ENCODE peak calls at places on chromosome 15, in four cellular contexts. One of them, this sample, is unnamed.

GRCh38 chr15:39102431-39102830 is 478.4 kb upstream of the THBS1 start:
- DNase-seq in A549: no peak
- DNase-seq in HepG2: no peak
- DNase-seq in endothelial cell of umbilical vein: peak
- DNase-seq in this sample: no peak

GRCh38 chr15:82972990-82973389 is 13.0 kb upstream of the RAMAC start:
- DNase-seq in A549: no peak
- DNase-seq in HepG2: no peak
- DNase-seq in endothelial cell of umbilical vein: no peak
- DNase-seq in this sample: no peak

GRCh38 chr15:95770191-95770590 is 560.3 kb upstream of the NR2F2 start:
- DNase-seq in A549: no peak
- DNase-seq in HepG2: no peak
- DNase-seq in endothelial cell of umbilical vein: peak
- DNase-seq in this sample: no peak

GRCh38 chr15:57873564-57874209 is 167.2 kb downstream of the POLR2M start:
- DNase-seq in A549: no peak
- DNase-seq in HepG2: no peak
- DNase-seq in endothelial cell of umbilical vein: peak
- DNase-seq in this sample: no peak

GRCh38 chr15:100780208-100780800 is 99.3 kb upstream of the ALDH1A3 start:
- DNase-seq in A549: no peak
- DNase-seq in HepG2: no peak
- DNase-seq in endothelial cell of umbilical vein: no peak
- DNase-seq in this sample: no peak

GRCh38 chr15:31212286-31212685 is 110.8 kb upstream of the TRPM1 start:
- DNase-seq in A549: no peak
- DNase-seq in HepG2: no peak
- DNase-seq in endothelial cell of umbilical vein: no peak
- DNase-seq in this sample: peak

GRCh38 chr15:101441706-101442105 is 47.8 kb downstream of the PCSK6 start:
- DNase-seq in A549: no peak
- DNase-seq in HepG2: no peak
- DNase-seq in endothelial cell of umbilical vein: no peak
- DNase-seq in this sample: no peak

GRCh38 chr15:22919171-22919570 is 61.0 kb downstream of the CYFIP1 start:
- DNase-seq in A549: no peak
- DNase-seq in HepG2: no peak
- DNase-seq in endothelial cell of umbilical vein: peak
- DNase-seq in this sample: no peak

GRCh38 chr15:85591622-85592021 is 203.1 kb downstream of the KLHL25 start:
- DNase-seq in A549: no peak
- DNase-seq in HepG2: no peak
- DNase-seq in endothelial cell of umbilical vein: no peak
- DNase-seq in this sample: no peak

GRCh38 chr15:20348900-20349773 is 192.5 kb downstream of the GOLGA6L6 start:
- DNase-seq in A549: peak
- DNase-seq in HepG2: no peak
- DNase-seq in endothelial cell of umbilical vein: no peak
- DNase-seq in this sample: no peak

GRCh38 chr15:50685976-50686467 is 575 bp downstream of the TRPM7 start:
- DNase-seq in A549: peak
- DNase-seq in HepG2: peak
- DNase-seq in endothelial cell of umbilical vein: no peak
- DNase-seq in this sample: peak

GRCh38 chr15:66408254-66408653 is 21.5 kb downstream of the MAP2K1 start:
- DNase-seq in A549: no peak
- DNase-seq in HepG2: no peak
- DNase-seq in endothelial cell of umbilical vein: no peak
- DNase-seq in this sample: no peak

GRCh38 chr15:71792521-71792920 is 17.8 kb upstream of the NR2E3 start:
- DNase-seq in A549: peak
- DNase-seq in HepG2: no peak
- DNase-seq in endothelial cell of umbilical vein: peak
- DNase-seq in this sample: no peak

GRCh38 chr15:83118291-83118827 is 10.9 kb downstream of the TM6SF1 start:
- DNase-seq in A549: no peak
- DNase-seq in HepG2: no peak
- DNase-seq in endothelial cell of umbilical vein: no peak
- DNase-seq in this sample: no peak

GRCh38 chr15:63389902-63390301 is 8.3 kb upstream of the CA12 start:
- DNase-seq in A549: no peak
- DNase-seq in HepG2: peak
- DNase-seq in endothelial cell of umbilical vein: no peak
- DNase-seq in this sample: no peak

GRCh38 chr15:80123034-80123433 is 29.8 kb upstream of the FAH start:
- DNase-seq in A549: no peak
- DNase-seq in HepG2: no peak
- DNase-seq in endothelial cell of umbilical vein: no peak
- DNase-seq in this sample: peak

GRCh38 chr15:77821959-77822256 is 189.2 kb upstream of the LINGO1 start:
- DNase-seq in A549: no peak
- DNase-seq in HepG2: no peak
- DNase-seq in endothelial cell of umbilical vein: no peak
- DNase-seq in this sample: no peak

GRCh38 chr15:27767918-27768640 is 331.0 kb downstream of the OCA2 start:
- DNase-seq in A549: no peak
- DNase-seq in HepG2: no peak
- DNase-seq in endothelial cell of umbilical vein: no peak
- DNase-seq in this sample: no peak

GRCh38 chr15:55518641-55519040 is 10.6 kb upstream of the DNAAF4 start:
- DNase-seq in A549: no peak
- DNase-seq in HepG2: no peak
- DNase-seq in endothelial cell of umbilical vein: no peak
- DNase-seq in this sample: no peak

GRCh38 chr15:70265466-70265978 is 167.8 kb upstream of the TLE3 start:
- DNase-seq in A549: no peak
- DNase-seq in HepG2: no peak
- DNase-seq in endothelial cell of umbilical vein: no peak
- DNase-seq in this sample: no peak
- TF ChIP-seq CTCF in A549: no peak
- TF ChIP-seq CTCF in HepG2: peak
- TF ChIP-seq CTCF in endothelial cell of umbilical vein: no peak
- TF ChIP-seq CTCF in this sample: no peak

DNA sequence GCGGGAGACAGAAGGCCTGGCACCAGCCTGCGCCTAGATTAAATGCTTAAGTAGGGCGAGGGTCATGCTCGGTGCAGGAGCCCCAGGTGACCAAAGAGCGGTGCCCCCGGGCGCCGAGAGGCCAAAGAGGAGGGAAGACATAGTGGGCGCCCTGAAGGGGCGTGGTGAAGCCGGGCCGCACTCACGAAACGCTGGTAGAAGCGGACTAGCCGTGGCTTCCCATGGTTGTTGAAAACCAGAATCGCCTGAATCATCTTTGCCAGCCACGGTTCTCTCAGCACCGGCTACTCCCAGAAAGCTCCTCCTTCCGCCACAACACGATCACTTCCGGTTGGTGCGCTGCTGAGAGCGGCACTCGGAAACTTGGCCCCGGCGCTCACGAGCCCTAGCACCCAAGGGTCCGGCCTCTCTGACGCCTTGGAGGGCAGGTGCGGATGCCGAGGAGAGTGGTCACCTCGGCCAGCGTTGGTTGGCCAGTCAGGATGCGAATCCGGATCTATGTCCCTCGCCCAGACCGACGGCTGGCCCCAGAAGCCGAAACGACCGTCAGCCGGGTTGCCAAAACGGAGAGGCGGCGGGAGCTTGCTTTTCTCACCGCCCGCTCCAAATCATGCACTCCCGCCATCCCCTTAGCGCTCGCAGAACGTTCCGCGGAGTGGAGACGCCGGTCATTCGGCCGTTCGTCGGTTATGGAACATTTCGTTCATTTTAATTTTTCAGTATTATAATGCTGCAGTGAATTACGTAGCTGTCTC is at the start of gene AP3S2:
- DNase-seq in A549: peak
- DNase-seq in HepG2: peak
- DNase-seq in endothelial cell of umbilical vein: peak
- DNase-seq in this sample: peak
- TF ChIP-seq POLR2A in A549: peak
- TF ChIP-seq POLR2A in HepG2: peak
- TF ChIP-seq POLR2A in endothelial cell of umbilical vein: peak
- TF ChIP-seq POLR2A in this sample: peak

GRCh38 chr15:41020829-41021228 is 67.6 kb downstream of the CHAC1 start:
- DNase-seq in A549: no peak
- DNase-seq in HepG2: peak
- DNase-seq in endothelial cell of umbilical vein: no peak
- DNase-seq in this sample: no peak

GRCh38 chr15:41017051-41017735 is 63.9 kb downstream of the CHAC1 start:
- DNase-seq in A549: no peak
- DNase-seq in HepG2: no peak
- DNase-seq in endothelial cell of umbilical vein: peak
- DNase-seq in this sample: peak

GRCh38 chr15:41019174-41019573 is 65.9 kb downstream of the CHAC1 start:
- DNase-seq in A549: no peak
- DNase-seq in HepG2: no peak
- DNase-seq in endothelial cell of umbilical vein: peak
- DNase-seq in this sample: no peak

GRCh38 chr15:41020311-41020710 is 67.0 kb downstream of the CHAC1 start:
- DNase-seq in A549: no peak
- DNase-seq in HepG2: no peak
- DNase-seq in endothelial cell of umbilical vein: peak
- DNase-seq in this sample: no peak

GRCh38 chr15:41018534-41018933 is 65.3 kb downstream of the CHAC1 start:
- DNase-seq in A549: peak
- DNase-seq in HepG2: no peak
- DNase-seq in endothelial cell of umbilical vein: peak
- DNase-seq in this sample: no peak
- TF ChIP-seq MYC in A549: no peak
- TF ChIP-seq MYC in HepG2: no peak
- TF ChIP-seq MYC in endothelial cell of umbilical vein: no peak
- TF ChIP-seq MYC in this sample: no peak

GRCh38 chr15:90531147-90531546 is 1.4 kb downstream of the CRTC3 start:
- DNase-seq in A549: no peak
- DNase-seq in HepG2: no peak
- DNase-seq in endothelial cell of umbilical vein: no peak
- DNase-seq in this sample: no peak

GRCh38 chr15:90535254-90535653 is 5.5 kb downstream of the CRTC3 start:
- DNase-seq in A549: no peak
- DNase-seq in HepG2: no peak
- DNase-seq in endothelial cell of umbilical vein: no peak
- DNase-seq in this sample: no peak

GRCh38 chr15:90529008-90529368 is 735 bp upstream of the CRTC3 start:
- DNase-seq in A549: no peak
- DNase-seq in HepG2: no peak
- DNase-seq in endothelial cell of umbilical vein: no peak
- DNase-seq in this sample: no peak

GRCh38 chr15:90530250-90531051 is 728 bp downstream of the CRTC3 start:
- DNase-seq in A549: peak
- DNase-seq in HepG2: no peak
- DNase-seq in endothelial cell of umbilical vein: peak
- DNase-seq in this sample: peak

DNA sequence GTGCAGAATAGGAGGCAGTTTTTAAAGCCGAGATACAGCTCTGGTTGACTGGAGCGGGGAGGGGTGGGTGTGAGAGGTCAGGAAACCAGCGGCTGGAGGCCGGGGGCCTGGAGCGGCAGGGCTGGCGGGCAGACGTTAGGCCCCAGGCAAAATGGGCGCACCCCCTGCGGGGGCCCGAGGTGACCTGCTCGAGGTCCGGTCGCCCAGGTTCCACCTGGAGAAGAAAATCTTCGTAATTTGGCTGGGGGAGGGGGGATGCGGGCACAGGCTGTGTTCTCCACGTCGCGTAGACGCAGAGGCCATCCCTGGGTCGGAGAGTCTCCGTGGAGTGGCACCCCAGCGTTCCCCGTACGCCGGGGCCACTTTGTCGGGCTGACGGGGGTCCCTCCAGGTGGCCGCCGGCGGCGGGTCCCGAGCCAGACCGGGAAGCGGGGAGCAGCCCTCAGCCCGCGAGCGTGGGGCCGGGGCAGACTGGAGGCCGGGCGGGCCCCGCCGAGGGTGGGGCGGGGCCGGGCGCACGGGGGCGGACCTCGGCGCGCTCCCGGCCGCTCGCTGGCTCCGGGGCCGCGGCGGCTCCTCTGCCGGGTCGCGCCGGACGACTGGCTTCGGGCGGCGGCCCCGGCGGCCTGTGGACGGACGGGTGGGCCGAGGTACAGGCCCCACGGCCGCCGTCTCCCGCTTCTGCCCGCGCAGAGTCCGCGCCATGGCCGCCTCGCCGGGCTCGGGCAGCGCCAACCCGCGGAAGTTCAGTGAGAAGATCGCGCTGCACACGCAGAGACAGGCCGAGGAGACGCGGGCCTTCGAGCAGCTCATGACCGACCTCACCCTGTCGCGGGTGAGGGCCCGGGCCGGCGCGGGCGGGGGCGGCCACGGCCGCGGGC is at the start of gene CRTC3:
- DNase-seq in A549: peak
- DNase-seq in HepG2: no peak
- DNase-seq in endothelial cell of umbilical vein: peak
- DNase-seq in this sample: peak
- TF ChIP-seq CTCF in A549: peak
- TF ChIP-seq CTCF in HepG2: peak
- TF ChIP-seq CTCF in endothelial cell of umbilical vein: peak
- TF ChIP-seq CTCF in this sample: no peak

GRCh38 chr15:89307791-89308190 is 26.8 kb downstream of the POLG start:
- DNase-seq in A549: no peak
- DNase-seq in HepG2: no peak
- DNase-seq in endothelial cell of umbilical vein: no peak
- DNase-seq in this sample: no peak

GRCh38 chr15:89303986-89304385 is 30.6 kb downstream of the POLG start:
- DNase-seq in A549: no peak
- DNase-seq in HepG2: no peak
- DNase-seq in endothelial cell of umbilical vein: no peak
- DNase-seq in this sample: no peak

GRCh38 chr15:89301304-89302089 is 33.1 kb downstream of the POLG start:
- DNase-seq in A549: no peak
- DNase-seq in HepG2: no peak
- DNase-seq in endothelial cell of umbilical vein: no peak
- DNase-seq in this sample: no peak

GRCh38 chr15:89305395-89305794 is 29.2 kb downstream of the POLG start:
- DNase-seq in A549: no peak
- DNase-seq in HepG2: no peak
- DNase-seq in endothelial cell of umbilical vein: no peak
- DNase-seq in this sample: no peak

DNA sequence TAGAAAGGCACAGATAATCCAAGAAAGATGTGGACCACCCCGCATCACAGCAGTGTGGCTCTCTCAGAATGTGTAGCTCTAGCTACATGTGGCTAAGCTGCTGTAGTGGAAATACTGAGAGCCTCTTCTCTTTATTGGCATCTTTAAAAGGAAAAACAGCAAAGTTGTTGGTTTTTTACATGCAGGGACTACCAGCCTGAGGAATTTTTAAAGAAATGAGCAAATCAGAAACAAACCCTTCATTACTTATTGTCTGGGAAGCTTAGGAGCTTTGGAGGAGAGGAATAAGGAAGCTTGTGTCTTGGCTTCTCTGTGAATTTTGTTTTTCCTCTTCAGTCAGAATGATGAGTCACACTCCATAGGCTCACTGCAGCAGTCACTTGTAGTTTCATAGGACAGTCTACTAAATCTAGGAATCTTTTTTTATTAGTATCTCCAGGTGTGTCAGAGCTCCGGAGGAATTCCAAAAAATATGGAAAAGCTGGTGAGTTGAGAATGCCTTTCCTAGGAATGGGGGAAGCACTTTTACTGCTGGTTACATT is 27.5 kb downstream of the POLG start:
- DNase-seq in A549: no peak
- DNase-seq in HepG2: no peak
- DNase-seq in endothelial cell of umbilical vein: peak
- DNase-seq in this sample: no peak
- TF ChIP-seq POLR2A in A549: no peak
- TF ChIP-seq POLR2A in HepG2: no peak
- TF ChIP-seq POLR2A in endothelial cell of umbilical vein: no peak
- TF ChIP-seq POLR2A in this sample: no peak

This sample was measured in NB4.